ENCODE peak calls at places on chromosomes 12 and 14, in eight cellular contexts. N is NCI-H2171 treated with DMSO at 0.1 percent for 48 hours; R is activated T-helper 9 cell treated with anti-CD3 and anti-CD28 coated beads, Interleukin-2, amount 50 U/mL, for 16 hours; D is mucosa of descending colon; C is cardiac septum; W is MV-4-11; E is upper lobe of right lung; M is HAP-1. Z is an unnamed sample.
A peak's percentile ranks its signal among the peaks of the same experiment; 100 is the strongest.

GRCh38 chr14:97995571-97995970 is 1198.4 kb downstream of the VRK1 start:
- DNase-seq in N (no peak), R (no peak), D (no peak), C (no peak), W (no peak), E (no peak), M (no peak), Z (no peak)

GRCh38 chr14:53408175-53408879 is 255.2 kb upstream of the DDHD1 start:
- DNase-seq in N (no peak), R (no peak), D (no peak), C (no peak), W (no peak), E (no peak), M (no peak), Z (no peak)

GRCh38 chr12:27593266-27593665 is 69.3 kb downstream of the PPFIBP1 start:
- DNase-seq in N (no peak), R (no peak), D (no peak), C (no peak), W (no peak), E (no peak), M (no peak), Z (no peak)

GRCh38 chr14:91303091-91303923 is 58.8 kb upstream of the GPR68 start:
- DNase-seq in N (no peak), R (no peak), D (peak; percentile 41), C (no peak), W (peak; percentile 0), E (peak; percentile 71), M (peak; percentile 66), Z (no peak)

GRCh38 chr14:22845821-22846625 is 9.6 kb downstream of the MMP14 start:
- DNase-seq in N (no peak), R (no peak), D (no peak), C (no peak), W (no peak), E (peak; percentile 61), M (no peak), Z (no peak)

GRCh38 chr12:38374751-38375150 is 58.2 kb downstream of the ALG10B start:
- DNase-seq in N (no peak), R (no peak), D (no peak), C (no peak), W (no peak), E (no peak), M (no peak), Z (no peak)

GRCh38 chr14:24535737-24536136 is 27.7 kb upstream of the CMA1 start:
- DNase-seq in N (no peak), R (no peak), D (peak; percentile 6), C (no peak), W (peak; percentile 91), E (no peak), M (no peak), Z (no peak)

GRCh38 chr14:106508216-106508615 is 981.8 kb downstream of the TMEM121 start:
- DNase-seq in N (no peak), R (no peak), D (no peak), C (no peak), W (no peak), E (no peak), M (no peak), Z (no peak)

GRCh38 chr12:67006612-67007011 is 262.5 kb upstream of the CAND1 start:
- DNase-seq in N (no peak), R (no peak), D (no peak), C (no peak), W (no peak), E (no peak), M (no peak), Z (no peak)

GRCh38 chr14:100859781-100860180 is 33.9 kb downstream of the MEG3 start:
- DNase-seq in N (no peak), R (no peak), D (no peak), C (no peak), W (no peak), E (no peak), M (no peak), Z (no peak)

GRCh38 chr12:49974231-49974675 is 1.5 kb downstream of the AQP6 start:
- DNase-seq in N (no peak), R (no peak), D (peak; percentile 59), C (peak; percentile 75), W (peak; percentile 14), E (peak; percentile 85), M (no peak), Z (no peak)

GRCh38 chr12:104357431-104357952 is 54.0 kb downstream of the EID3 start:
- DNase-seq in N (no peak), R (no peak), D (no peak), C (no peak), W (peak; percentile 40), E (peak; percentile 20), M (no peak), Z (no peak)

GRCh38 chr12:90085491-90086274 is 377.0 kb upstream of the ATP2B1 start:
- DNase-seq in N (peak; percentile 43), R (no peak), D (no peak), C (no peak), W (no peak), E (no peak), M (no peak), Z (no peak)

GRCh38 chr12:52183971-52184370 is 7.8 kb downstream of the KRT80 start:
- DNase-seq in N (no peak), R (no peak), D (no peak), C (no peak), W (no peak), E (no peak), M (no peak), Z (no peak)

Z was measured in omental fat pad.